ENCODE peak calls at places on chromosomes 5 and 9, in eight cellular contexts. O, R, J, T, A, Z, U and B are unnamed samples.

GRCh38 chr5:16679198-16679597 is 62.4 kb upstream of the RETREG1 start:
- DNase-seq in O (no peak), R (no peak), J (no peak), T (no peak), A (no peak), Z (no peak), U (no peak), B (no peak)

GRCh38 chr5:175810457-175810856 is 60.9 kb upstream of the CPLX2 start:
- DNase-seq in O (no peak), R (no peak), J (no peak), T (no peak), A (no peak), Z (no peak), U (no peak), B (no peak)

GRCh38 chr9:70120834-70121510 is 77.3 kb downstream of the MAMDC2 start:
- DNase-seq in O (no peak), R (peak; percentile 97), J (no peak), T (no peak), A (peak; percentile 84), Z (peak; percentile 98), U (no peak), B (peak; percentile 96)

GRCh38 chr9:2053883-2054845 is 39.0 kb downstream of the SMARCA2 start:
- DNase-seq in O (peak; percentile 95), R (peak; percentile 91), J (peak; percentile 33), T (no peak), A (peak; percentile 44), Z (peak; percentile 91), U (peak; percentile 43), B (peak; percentile 81)

GRCh38 chr9:110700953-110701352 is 32.4 kb downstream of the MUSK start:
- DNase-seq in O (no peak), R (peak; percentile 57), J (no peak), T (no peak), A (no peak), Z (peak; percentile 48), U (no peak), B (peak; percentile 40)

GRCh38 chr9:125513634-125514413 is 193.2 kb downstream of the MAPKAP1 start:
- DNase-seq in O (peak; percentile 69), R (peak; percentile 88), J (no peak), T (no peak), A (peak; percentile 25), Z (peak; percentile 78), U (no peak), B (peak; percentile 47)

GRCh38 chr5:120609570-120609969 is 145.5 kb downstream of the PRR16 start:
- DNase-seq in O (no peak), R (peak; percentile 39), J (no peak), T (no peak), A (no peak), Z (peak; percentile 21), U (no peak), B (peak; percentile 22)

GRCh38 chr5:143964919-143965318 is 153.0 kb downstream of the HMHB1 start:
- DNase-seq in O (peak; percentile 12), R (no peak), J (no peak), T (no peak), A (no peak), Z (peak; percentile 36), U (no peak), B (peak; percentile 37)

GRCh38 chr9:6605202-6605601 is 40.3 kb downstream of the GLDC start:
- DNase-seq in O (peak; percentile 76), R (no peak), J (no peak), T (no peak), A (no peak), Z (no peak), U (no peak), B (no peak)

GRCh38 chr9:127360829-127361228 is 36.1 kb upstream of the SLC2A8 start:
- DNase-seq in O (peak; percentile 11), R (peak; percentile 9), J (no peak), T (peak; percentile 21), A (no peak), Z (peak; percentile 6), U (no peak), B (peak; percentile 26)

GRCh38 chr5:23631283-23632045 is 124.1 kb downstream of the PRDM9 start:
- DNase-seq in O (no peak), R (no peak), J (no peak), T (no peak), A (no peak), Z (peak; percentile 49), U (no peak), B (peak; percentile 98)

GRCh38 chr9:89418882-89419641 is 78.9 kb downstream of the SEMA4D start:
- DNase-seq in O (peak; percentile 86), R (no peak), J (no peak), T (no peak), A (no peak), Z (no peak), U (peak; percentile 55), B (no peak)

GRCh38 chr5:111744455-111744854 is 12.5 kb downstream of the NREP start:
- DNase-seq in O (no peak), R (no peak), J (no peak), T (no peak), A (no peak), Z (peak; percentile 43), U (no peak), B (no peak)

GRCh38 chr9:135702002-135702721 is at the start of gene KCNT1:
- DNase-seq in O (peak; percentile 15), R (no peak), J (peak; percentile 70), T (no peak), A (no peak), Z (peak; percentile 69), U (peak; percentile 27), B (peak; percentile 17)

GRCh38 chr9:130785053-130785452 is 50.0 kb upstream of the ABL1 start:
- DNase-seq in O (no peak), R (no peak), J (no peak), T (no peak), A (no peak), Z (no peak), U (no peak), B (no peak)

GRCh38 chr5:88144219-88145040 is 124.2 kb downstream of the TMEM161B start:
- DNase-seq in O (no peak), R (peak; percentile 16), J (peak; percentile 61), T (no peak), A (no peak), Z (no peak), U (no peak), B (no peak)

GRCh38 chr9:17578911-17579793 is at the start of gene SH3GL2:
- DNase-seq in O (peak; percentile 7), R (peak; percentile 10), J (peak; percentile 91), T (no peak), A (no peak), Z (peak; percentile 39), U (no peak), B (peak; percentile 15)

GRCh38 chr5:81256766-81257165 is 23.6 kb downstream of the CKMT2 start:
- DNase-seq in O (no peak), R (no peak), J (no peak), T (no peak), A (no peak), Z (no peak), U (no peak), B (no peak)

GRCh38 chr9:7097785-7098420 is 340.1 kb downstream of the KDM4C start:
- DNase-seq in O (no peak), R (peak; percentile 22), J (no peak), T (no peak), A (no peak), Z (peak; percentile 46), U (no peak), B (peak; percentile 51)

GRCh38 chr5:179795863-179796833 is 2.4 kb downstream of the LTC4S start:
- DNase-seq in O (peak; percentile 90), R (peak; percentile 65), J (peak; percentile 74), T (no peak), A (no peak), Z (peak; percentile 94), U (peak; percentile 55), B (peak; percentile 74)

GRCh38 chr9:86705474-86705873 is 241.8 kb downstream of the GAS1 start:
- DNase-seq in O (no peak), R (no peak), J (no peak), T (no peak), A (no peak), Z (peak; percentile 67), U (no peak), B (peak; percentile 65)

GRCh38 chr9:95215368-95215898 is 102.1 kb downstream of the FANCC start:
- DNase-seq in O (no peak), R (no peak), J (no peak), T (no peak), A (no peak), Z (no peak), U (no peak), B (no peak)
- H3K4me3 ChIP-seq in O (no peak overlapping the region), R (no peak overlapping the region), J (no peak overlapping the region), T (no peak overlapping the region), A (no peak overlapping the region), Z (no peak overlapping the region), U (no peak overlapping the region), B (no peak overlapping the region)

DNA sequence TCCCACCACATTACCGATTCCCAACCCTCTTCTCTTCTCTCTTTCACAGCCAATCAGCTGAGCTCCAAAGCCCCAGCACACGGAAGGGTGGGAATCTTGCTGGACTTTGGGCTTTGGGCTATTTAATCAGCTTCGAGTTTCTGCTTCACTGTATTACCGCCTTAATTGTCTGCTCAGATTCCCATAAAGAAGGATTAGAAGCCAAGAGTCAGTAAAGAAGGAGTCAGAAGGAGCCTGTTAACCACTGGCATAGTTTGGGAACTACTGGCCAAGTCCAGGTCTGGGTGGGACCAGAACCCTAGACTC is 4.4 kb downstream of the SPRY4 start:
- DNase-seq in O (no peak), R (no peak), J (no peak), T (no peak), A (no peak), Z (no peak), U (no peak), B (no peak)
- H3K4me3 ChIP-seq in O (no peak overlapping the region), R (peak overlapping the region; percentile 58), J (no peak overlapping the region), T (no peak overlapping the region), A (no peak overlapping the region), Z (no peak overlapping the region), U (no peak overlapping the region), B (peak overlapping the region; percentile 97)

GRCh38 chr5:171312129-171312819 is 3.2 kb downstream of the TLX3 start:
- DNase-seq in O (no peak), R (no peak), J (peak; percentile 58), T (no peak), A (no peak), Z (no peak), U (no peak), B (no peak)

GRCh38 chr5:171311698-171312083 is 2.6 kb downstream of the TLX3 start:
- DNase-seq in O (no peak), R (no peak), J (no peak), T (no peak), A (no peak), Z (no peak), U (no peak), B (no peak)

GRCh38 chr5:171309526-171310333 is 682 bp downstream of the TLX3 start:
- DNase-seq in O (no peak), R (no peak), J (peak; percentile 56), T (peak; percentile 42), A (no peak), Z (no peak), U (no peak), B (no peak)

GRCh38 chr5:171310334-171310815 is 1.3 kb downstream of the TLX3 start:
- DNase-seq in O (no peak), R (no peak), J (no peak), T (no peak), A (no peak), Z (no peak), U (no peak), B (no peak)

GRCh38 chr5:171310816-171311697 is 2.0 kb downstream of the TLX3 start:
- DNase-seq in O (no peak), R (no peak), J (peak; percentile 53), T (no peak), A (no peak), Z (peak; percentile 51), U (no peak), B (peak; percentile 28)
- H3K4me3 ChIP-seq in O (no peak overlapping the region), R (no peak overlapping the region), J (no peak overlapping the region), T (no peak overlapping the region), A (no peak overlapping the region), Z (no peak overlapping the region), U (no peak overlapping the region), B (no peak overlapping the region)

GRCh38 chr5:38948501-38948900 is 102.7 kb downstream of the OSMR start:
- DNase-seq in O (no peak), R (peak; percentile 29), J (no peak), T (no peak), A (no peak), Z (peak; percentile 83), U (no peak), B (peak; percentile 57)
- H3K4me3 ChIP-seq in O (no peak overlapping the region), R (no peak overlapping the region), J (no peak overlapping the region), T (no peak overlapping the region), A (no peak overlapping the region), Z (peak overlapping the region; percentile 24), U (no peak overlapping the region), B (no peak overlapping the region)